ENCODE peak calls at places on chromosome 14, in seven cellular contexts. Z is IMR-90, E is mesendoderm, D is trophoblast cell, R is neuronal stem cell, I is H1, U is mesenchymal stem cell. C is an unnamed sample.
A peak's percentile ranks its signal among the peaks of the same experiment; 100 is the strongest.

GRCh38 chr14:22653012-22653621 is 9.0 kb upstream of the OR6J1 start:
- DNase-seq in Z (peak; percentile 74), E (peak; percentile 94), D (peak; percentile 51), R (peak; percentile 63), I (peak; percentile 62), U (peak; percentile 76), C (peak; percentile 86)

GRCh38 chr14:68874746-68875155 is 81.9 kb upstream of the ZFP36L1 start:
- DNase-seq in Z (no peak), E (no peak), D (no peak), R (no peak), I (no peak), U (no peak), C (no peak)

GRCh38 chr14:88478931-88479330 is 75.9 kb downstream of the PTPN21 start:
- DNase-seq in Z (no peak), E (no peak), D (no peak), R (no peak), I (no peak), U (no peak), C (no peak)

GRCh38 chr14:76924363-76925151 is 98.3 kb downstream of the LRRC74A start:
- DNase-seq in Z (no peak), E (peak; percentile 97), D (no peak), R (peak; percentile 64), I (peak; percentile 87), U (peak; percentile 60), C (peak; percentile 95)

GRCh38 chr14:56487761-56488160 is 91.8 kb upstream of the TMEM260 start:
- DNase-seq in Z (peak; percentile 67), E (no peak), D (peak; percentile 2), R (no peak), I (no peak), U (peak; percentile 65), C (no peak)

GRCh38 chr14:43198465-43198864 is 1308.6 kb downstream of the FSCB start:
- DNase-seq in Z (no peak), E (no peak), D (no peak), R (no peak), I (no peak), U (no peak), C (no peak)

GRCh38 chr14:74634481-74634880 is 22.4 kb upstream of the LTBP2 start:
- DNase-seq in Z (peak; percentile 40), E (no peak), D (no peak), R (no peak), I (no peak), U (no peak), C (no peak)

GRCh38 chr14:32414808-32415255 is 85.7 kb downstream of the AKAP6 start:
- DNase-seq in Z (peak; percentile 45), E (no peak), D (no peak), R (no peak), I (no peak), U (peak; percentile 24), C (no peak)

GRCh38 chr14:28763914-28764848 is 2.4 kb upstream of the FOXG1 start:
- DNase-seq in Z (no peak), E (peak; percentile 64), D (no peak), R (no peak), I (no peak), U (no peak), C (peak; percentile 78)

GRCh38 chr14:23817164-23817767 is 136.3 kb upstream of the DHRS4 start:
- DNase-seq in Z (no peak), E (no peak), D (no peak), R (no peak), I (no peak), U (no peak), C (no peak)

GRCh38 chr14:68628605-68629310 is 164.1 kb downstream of the ZFP36L1 start:
- DNase-seq in Z (no peak), E (peak; percentile 87), D (peak; percentile 88), R (no peak), I (no peak), U (no peak), C (peak; percentile 60)

GRCh38 chr14:80523518-80524117 is 312.3 kb upstream of the DIO2 start:
- DNase-seq in Z (peak; percentile 28), E (no peak), D (no peak), R (no peak), I (no peak), U (no peak), C (no peak)

GRCh38 chr14:98591161-98591560 is 680.8 kb downstream of the BCL11B start:
- DNase-seq in Z (no peak), E (no peak), D (no peak), R (no peak), I (no peak), U (no peak), C (no peak)

GRCh38 chr14:90575781-90576180 is 179.0 kb downstream of the CALM1 start:
- DNase-seq in Z (no peak), E (no peak), D (no peak), R (no peak), I (no peak), U (no peak), C (no peak)

GRCh38 chr14:77607741-77608302 is 8.6 kb downstream of the SPTLC2 start:
- DNase-seq in Z (no peak), E (peak; percentile 53), D (no peak), R (no peak), I (no peak), U (no peak), C (peak; percentile 34)

GRCh38 chr14:33551963-33552362 is 398.9 kb downstream of the EGLN3 start:
- DNase-seq in Z (no peak), E (peak; percentile 74), D (no peak), R (peak; percentile 17), I (no peak), U (no peak), C (peak; percentile 28)

GRCh38 chr14:61179776-61180398 is 101.3 kb downstream of the TMEM30B start:
- DNase-seq in Z (peak; percentile 58), E (no peak), D (no peak), R (no peak), I (no peak), U (peak; percentile 63), C (no peak)

GRCh38 chr14:90319173-90319572 is 12.6 kb downstream of the NRDE2 start:
- DNase-seq in Z (no peak), E (no peak), D (no peak), R (no peak), I (no peak), U (no peak), C (no peak)

GRCh38 chr14:99643343-99643742 is 1.6 kb upstream of the HHIPL1 start:
- DNase-seq in Z (no peak), E (no peak), D (no peak), R (no peak), I (no peak), U (no peak), C (no peak)

GRCh38 chr14:61577506-61577931 is 117.8 kb upstream of the HIF1A start:
- DNase-seq in Z (no peak), E (no peak), D (no peak), R (no peak), I (no peak), U (no peak), C (no peak)

GRCh38 chr14:73829526-73830431 is 21.9 kb upstream of the PTGR2 start:
- DNase-seq in Z (peak; percentile 76), E (no peak), D (peak; percentile 49), R (no peak), I (no peak), U (peak; percentile 58), C (no peak)

GRCh38 chr14:89652352-89652751 is 235.3 kb upstream of the FOXN3 start:
- DNase-seq in Z (no peak), E (no peak), D (no peak), R (no peak), I (no peak), U (no peak), C (no peak)

DNA sequence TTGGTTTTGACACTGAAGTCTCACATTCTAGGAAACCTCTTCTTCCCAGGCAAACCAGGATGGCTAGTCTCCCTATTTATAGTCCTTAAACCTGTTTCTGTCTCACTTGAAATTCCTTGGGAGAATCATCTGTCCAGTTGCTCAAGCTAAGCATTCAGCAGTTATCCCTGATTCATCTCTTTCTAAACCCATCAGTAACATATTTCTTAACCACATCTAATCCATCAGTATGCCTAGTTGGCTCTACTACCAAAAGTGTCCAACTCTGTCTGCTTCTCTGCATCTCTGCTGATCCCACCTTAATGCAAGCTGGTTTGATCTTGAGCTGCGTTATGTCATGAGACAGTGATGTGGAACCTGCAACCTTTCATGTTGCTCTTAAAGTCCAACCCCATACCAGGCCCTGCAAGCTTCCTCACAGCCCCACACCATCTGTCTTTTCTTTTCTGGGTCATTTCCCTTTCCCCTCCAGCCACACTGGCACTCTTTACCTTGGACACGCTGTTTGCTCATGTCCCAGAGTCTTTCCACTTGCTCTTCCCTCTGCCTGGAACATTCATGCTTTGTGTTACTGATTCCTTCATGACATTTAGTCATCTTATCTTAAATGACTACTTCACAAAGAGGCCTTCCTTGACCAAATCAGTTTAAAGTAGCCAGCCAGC is 380.8 kb upstream of the RGS6 start:
- DNase-seq in Z (peak; percentile 84), E (no peak), D (no peak), R (no peak), I (no peak), U (peak; percentile 83), C (no peak)
- H2AK5ac ChIP-seq in Z (no peak overlapping the region), E (no peak overlapping the region), D (no peak overlapping the region), R (no peak overlapping the region), I (no peak overlapping the region), U (no peak overlapping the region), C (no peak overlapping the region)

GRCh38 chr14:59829469-59829868 is 41.1 kb downstream of the RTN1 start:
- DNase-seq in Z (no peak), E (no peak), D (no peak), R (no peak), I (no peak), U (no peak), C (no peak)
- H2AK5ac ChIP-seq in Z (no peak overlapping the region), E (no peak overlapping the region), D (no peak overlapping the region), R (no peak overlapping the region), I (no peak overlapping the region), U (no peak overlapping the region), C (no peak overlapping the region)

DNA sequence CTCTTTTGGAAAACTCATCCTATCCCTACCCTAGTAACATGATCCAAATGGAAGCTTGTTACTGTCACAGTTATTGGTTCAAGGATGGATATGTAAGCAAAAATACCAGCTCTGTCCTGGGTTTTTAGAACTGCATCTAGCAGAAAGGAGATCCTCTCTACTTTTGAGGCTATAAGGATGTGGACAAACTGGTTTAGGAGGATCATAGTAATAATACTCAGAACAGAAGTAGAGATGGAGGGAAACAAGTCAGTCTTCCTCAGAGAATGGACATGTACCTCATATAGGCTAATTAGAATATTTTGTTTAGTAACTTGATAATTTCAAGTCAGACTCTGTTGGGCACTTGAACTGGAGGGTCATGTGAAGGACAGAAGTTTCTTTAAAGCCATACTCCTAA is 26.6 kb downstream of the FUT8 start:
- DNase-seq in Z (no peak), E (no peak), D (no peak), R (no peak), I (no peak), U (no peak), C (no peak)
- H2AK5ac ChIP-seq in Z (no peak overlapping the region), E (no peak overlapping the region), D (no peak overlapping the region), R (no peak overlapping the region), I (no peak overlapping the region), U (no peak overlapping the region), C (no peak overlapping the region)

GRCh38 chr14:20476795-20477194 is 7.6 kb downstream of the PNP start:
- DNase-seq in Z (no peak), E (no peak), D (no peak), R (no peak), I (no peak), U (no peak), C (no peak)

GRCh38 chr14:20477211-20477876 is 8.1 kb downstream of the PNP start:
- DNase-seq in Z (peak; percentile 73), E (peak; percentile 65), D (peak; percentile 97), R (no peak), I (no peak), U (peak; percentile 76), C (no peak)

GRCh38 chr14:20482382-20482781 is 13.2 kb downstream of the PNP start:
- DNase-seq in Z (no peak), E (no peak), D (no peak), R (no peak), I (no peak), U (no peak), C (no peak)

GRCh38 chr14:20478915-20479314 is 9.7 kb downstream of the PNP start:
- DNase-seq in Z (no peak), E (no peak), D (no peak), R (no peak), I (no peak), U (no peak), C (no peak)
- H2AK5ac ChIP-seq in Z (no peak overlapping the region), E (no peak overlapping the region), D (no peak overlapping the region), R (no peak overlapping the region), I (no peak overlapping the region), U (no peak overlapping the region), C (no peak overlapping the region)

C was measured in H9.